ENCODE peak calls at places on chromosomes 4 and X, in five cellular contexts. X, F, N, C and K are unnamed samples. For H3K36me3, the result is how much of the 10 kb centered on the place peaks cover.

GRCh38 chr4:3253808-3254207 is 4.8 kb downstream of the MSANTD1 start:
- DNase-seq in X (no peak), F (no peak), N (no peak), C (no peak), K (no peak)

GRCh38 chr4:137267024-137267423 is 265.3 kb downstream of the PCDH18 start:
- DNase-seq in X (peak), F (peak), N (no peak), C (peak), K (no peak)

GRCh38 chr4:52560844-52561280 is 98.2 kb downstream of the USP46 start:
- DNase-seq in X (peak), F (no peak), N (no peak), C (peak), K (no peak)

GRCh38 chr4:11470709-11471441 is 42.2 kb upstream of the HS3ST1 start:
- DNase-seq in X (no peak), F (no peak), N (peak), C (no peak), K (no peak)

GRCh38 chr4:89316931-89317366 is 9.3 kb upstream of the GPRIN3 start:
- DNase-seq in X (peak), F (peak), N (peak), C (peak), K (no peak)

GRCh38 chr4:159129822-159130550 is 27.1 kb downstream of the RAPGEF2 start:
- DNase-seq in X (no peak), F (no peak), N (no peak), C (no peak), K (no peak)

GRCh38 chr4:967113-968104 is 6.0 kb downstream of the DGKQ start:
- DNase-seq in X (no peak), F (no peak), N (no peak), C (no peak), K (no peak)

GRCh38 chr4:12689457-12689856 is 794.7 kb downstream of the RAB28 start:
- DNase-seq in X (no peak), F (no peak), N (no peak), C (no peak), K (no peak)

GRCh38 chr4:173195708-173196107 is 27.1 kb downstream of the GALNT7 start:
- DNase-seq in X (no peak), F (no peak), N (no peak), C (no peak), K (no peak)

GRCh38 chr4:131613824-131614216 is 1535.3 kb upstream of the PCDH10 start:
- DNase-seq in X (peak), F (peak), N (no peak), C (no peak), K (no peak)

GRCh38 chr4:138680251-138680650 is 335.3 kb upstream of the NOCT start:
- DNase-seq in X (no peak), F (no peak), N (no peak), C (no peak), K (no peak)

GRCh38 chr4:107153228-107153627 is 117.1 kb upstream of the DKK2 start:
- DNase-seq in X (no peak), F (peak), N (peak), C (no peak), K (no peak)

GRCh38 chr4:158129649-158130048 is 43.2 kb downstream of the GASK1B start:
- DNase-seq in X (no peak), F (no peak), N (no peak), C (peak), K (no peak)

GRCh38 chrX:47239199-47239598 is 6.4 kb downstream of the USP11 start:
- DNase-seq in X (no peak), F (no peak), N (no peak), C (no peak), K (no peak)

GRCh38 chrX:9466115-9466495 is 1.2 kb downstream of the TBL1X start:
- DNase-seq in X (peak), F (peak), N (peak), C (no peak), K (peak)

GRCh38 chr4:185726931-185727330 is 85.1 kb downstream of the SORBS2 start:
- DNase-seq in X (no peak), F (peak), N (no peak), C (no peak), K (no peak)

GRCh38 chr4:42464550-42465124 is 67.3 kb downstream of the SHISA3 start:
- DNase-seq in X (peak), F (no peak), N (no peak), C (peak), K (no peak)

GRCh38 chr4:184255361-184255760 is 37.7 kb upstream of the ENPP6 start:
- DNase-seq in X (no peak), F (no peak), N (no peak), C (no peak), K (peak)

GRCh38 chr4:122009524-122009923 is 57.7 kb upstream of the TRPC3 start:
- DNase-seq in X (no peak), F (no peak), N (no peak), C (no peak), K (no peak)

GRCh38 chr4:83582289-83582756 is 46.4 kb downstream of the GPAT3 start:
- DNase-seq in X (no peak), F (peak), N (peak), C (peak), K (no peak)

GRCh38 chrX:53319614-53320542 is 38.5 kb upstream of the IQSEC2 start:
- DNase-seq in X (no peak), F (no peak), N (no peak), C (no peak), K (peak)

GRCh38 chrX:122418758-122419157 is 765.3 kb upstream of the GRIA3 start:
- DNase-seq in X (no peak), F (no peak), N (no peak), C (no peak), K (no peak)

GRCh38 chrX:150813922-150814321 is 84.5 kb downstream of the CD99L2 start:
- DNase-seq in X (no peak), F (no peak), N (no peak), C (no peak), K (no peak)

GRCh38 chr4:3420606-3420955 is 21.2 kb upstream of the HGFAC start:
- DNase-seq in X (no peak), F (no peak), N (no peak), C (no peak), K (no peak)

DNA sequence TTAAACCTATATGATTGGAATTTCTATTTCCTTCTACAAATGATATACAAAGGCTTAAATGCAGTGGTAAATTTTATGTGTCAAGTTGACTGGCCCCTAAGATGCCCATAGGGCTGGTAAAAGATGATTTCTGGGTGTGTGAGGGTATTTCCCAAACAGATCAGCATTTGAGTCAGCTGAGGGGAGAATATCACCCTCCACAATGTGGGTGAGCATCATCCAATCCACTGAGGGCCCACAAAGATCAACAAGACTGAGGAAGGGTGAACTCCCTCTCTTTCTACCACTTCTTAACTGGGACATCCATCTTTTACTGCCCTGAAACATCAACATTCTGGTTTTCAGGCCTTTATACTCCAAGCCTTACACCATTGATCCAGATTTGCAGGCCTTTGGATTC is 1020.8 kb upstream of the SLIT2 start:
- DNase-seq in X (no peak), F (no peak), N (no peak), C (no peak), K (no peak)
- H3K4me2 ChIP-seq in X (no peak), F (no peak), N (no peak), C (no peak), K (no peak)

GRCh38 chr4:5816101-5816500 is 76.8 kb downstream of the CRMP1 start:
- DNase-seq in X (no peak), F (no peak), N (no peak), C (no peak), K (no peak)
- H3K36me3 ChIP-seq in X (half or more), F (under half), N (under half), C (half or more), K (under half)

GRCh38 chr4:170990989-170991589 is 822.1 kb upstream of the GALNTL6 start:
- DNase-seq in X (no peak), F (no peak), N (no peak), C (no peak), K (peak)
- TF ChIP-seq CTCF in X (no peak), F (no peak), N (no peak), C (peak), K (peak)

GRCh38 chr4:123777297-123777859 is 380.8 kb downstream of the SPRY1 start:
- DNase-seq in X (peak), F (peak), N (peak), C (peak), K (no peak)
- H3K4me2 ChIP-seq in X (no peak), F (no peak), N (no peak), C (no peak), K (no peak)